ENCODE peak calls at places on chromosome 17, in nine cellular contexts. Y is left cardiac atrium; N is T-helper 9 cell; D is skeletal muscle cell; M is HT1080; I is SK-MEL-5; C is cardiac muscle cell; K is stimulated activated CD4-positive, alpha-beta T cell treated with anti-CD3 and anti-CD28 coated beads, Interleukin-4, amount 100 ng/mL, for 1 hour; Q is Kasumi-1. O is an unnamed sample.

GRCh38 chr17:80826955-80827645 is 164.5 kb upstream of the CHMP6 start:
- DNase-seq in Y (peak; percentile 85), N (no peak), D (peak; percentile 96), M (peak; percentile 96), I (peak; percentile 60), C (peak; percentile 98), K (peak; percentile 1), Q (peak; percentile 84), O (peak; percentile 92)

GRCh38 chr17:67679721-67680120 is 38.0 kb upstream of the NOL11 start:
- DNase-seq in Y (no peak), N (no peak), D (no peak), M (no peak), I (no peak), C (no peak), K (no peak), Q (no peak), O (no peak)

GRCh38 chr17:77723071-77723908 is 235.2 kb upstream of the TNRC6C start:
- DNase-seq in Y (no peak), N (no peak), D (no peak), M (no peak), I (no peak), C (no peak), K (no peak), Q (no peak), O (no peak)

GRCh38 chr17:705011-705410 is 9.6 kb downstream of the VPS53 start:
- DNase-seq in Y (no peak), N (no peak), D (no peak), M (no peak), I (no peak), C (no peak), K (no peak), Q (no peak), O (no peak)

GRCh38 chr17:4332296-4332970 is 34.0 kb downstream of the UBE2G1 start:
- DNase-seq in Y (no peak), N (no peak), D (no peak), M (peak; percentile 26), I (no peak), C (no peak), K (no peak), Q (no peak), O (peak; percentile 21)

GRCh38 chr17:38869647-38870258 is at the start of gene LASP1:
- DNase-seq in Y (peak; percentile 90), N (peak; percentile 74), D (peak; percentile 66), M (peak; percentile 77), I (peak; percentile 83), C (peak; percentile 93), K (peak; percentile 84), Q (peak; percentile 80), O (peak; percentile 78)

GRCh38 chr17:62626719-62627218 is 701 bp upstream of the MRC2 start:
- DNase-seq in Y (peak; percentile 64), N (no peak), D (peak; percentile 82), M (peak; percentile 62), I (peak; percentile 44), C (peak; percentile 93), K (no peak), Q (peak; percentile 60), O (peak; percentile 36)

GRCh38 chr17:10349403-10349802 is 23.4 kb downstream of the MYH13 start:
- DNase-seq in Y (no peak), N (no peak), D (no peak), M (peak; percentile 25), I (peak; percentile 55), C (peak; percentile 10), K (no peak), Q (no peak), O (no peak)

GRCh38 chr17:7383742-7384488 is 3.0 kb downstream of the TNK1 start:
- DNase-seq in Y (peak; percentile 62), N (peak; percentile 73), D (no peak), M (no peak), I (no peak), C (peak; percentile 38), K (peak; percentile 78), Q (peak; percentile 3), O (no peak)

GRCh38 chr17:74690409-74690825 is 22.3 kb downstream of the CD300LF start:
- DNase-seq in Y (peak; percentile 27), N (no peak), D (no peak), M (no peak), I (no peak), C (no peak), K (no peak), Q (peak; percentile 98), O (no peak)

GRCh38 chr17:4559851-4560820 is at the start of gene GGT6:
- DNase-seq in Y (no peak), N (no peak), D (no peak), M (no peak), I (no peak), C (no peak), K (no peak), Q (no peak), O (no peak)

GRCh38 chr17:27793168-27793905 is 7.0 kb downstream of the NOS2 start:
- DNase-seq in Y (peak; percentile 45), N (no peak), D (no peak), M (no peak), I (no peak), C (peak; percentile 34), K (peak; percentile 20), Q (no peak), O (no peak)